ENCODE peak calls at places on chromosome 21, in six cellular contexts. One of them, this sample, is unnamed.

GRCh38 chr21:34018185-34018584 is 55.2 kb upstream of the MRPS6 start:
- DNase-seq in fibroblast of lung: no peak
- DNase-seq in RPMI8226: peak; percentile 48
- DNase-seq in NCI-H1417: no peak
- DNase-seq in IMR-90: no peak
- DNase-seq in EL: no peak
- DNase-seq in this sample: no peak

GRCh38 chr21:36803801-36804452 is 105.0 kb downstream of the SIM2 start:
- DNase-seq in EL: no peak
- DNase-seq in IMR-90: no peak
- DNase-seq in RPMI8226: no peak
- DNase-seq in fibroblast of lung: no peak
- DNase-seq in NCI-H1417: no peak
- DNase-seq in this sample: peak; percentile 88

GRCh38 chr21:32030146-32030652 is 157.4 kb downstream of the HUNK start:
- DNase-seq in EL: no peak
- DNase-seq in fibroblast of lung: no peak
- DNase-seq in RPMI8226: no peak
- DNase-seq in IMR-90: no peak
- DNase-seq in NCI-H1417: no peak
- DNase-seq in this sample: no peak

GRCh38 chr21:29656504-29657227 is 283.1 kb downstream of the GRIK1 start:
- DNase-seq in RPMI8226: no peak
- DNase-seq in NCI-H1417: no peak
- DNase-seq in IMR-90: peak; percentile 85
- DNase-seq in fibroblast of lung: peak; percentile 78
- DNase-seq in EL: peak; percentile 74
- DNase-seq in this sample: peak; percentile 89

GRCh38 chr21:27649323-27649722 is 682.4 kb upstream of the ADAMTS5 start:
- DNase-seq in RPMI8226: no peak
- DNase-seq in fibroblast of lung: peak; percentile 83
- DNase-seq in EL: peak; percentile 90
- DNase-seq in IMR-90: peak; percentile 97
- DNase-seq in NCI-H1417: no peak
- DNase-seq in this sample: no peak

GRCh38 chr21:26469789-26470188 is 103.3 kb downstream of the CYYR1 start:
- DNase-seq in RPMI8226: no peak
- DNase-seq in NCI-H1417: no peak
- DNase-seq in EL: peak; percentile 65
- DNase-seq in fibroblast of lung: peak; percentile 93
- DNase-seq in IMR-90: peak; percentile 50
- DNase-seq in this sample: no peak

GRCh38 chr21:44054710-44055109 is 42.6 kb downstream of the TRAPPC10 start:
- DNase-seq in EL: peak; percentile 13
- DNase-seq in IMR-90: peak; percentile 56
- DNase-seq in RPMI8226: no peak
- DNase-seq in fibroblast of lung: peak; percentile 18
- DNase-seq in NCI-H1417: no peak
- DNase-seq in this sample: peak; percentile 88

GRCh38 chr21:35222541-35222941 is 173.4 kb upstream of the RUNX1 start:
- DNase-seq in NCI-H1417: no peak
- DNase-seq in RPMI8226: peak; percentile 90
- DNase-seq in IMR-90: no peak
- DNase-seq in fibroblast of lung: no peak
- DNase-seq in EL: no peak
- DNase-seq in this sample: no peak

GRCh38 chr21:15520811-15521643 is 208.8 kb upstream of the USP25 start:
- DNase-seq in RPMI8226: no peak
- DNase-seq in EL: peak; percentile 11
- DNase-seq in fibroblast of lung: no peak
- DNase-seq in IMR-90: peak; percentile 0
- DNase-seq in NCI-H1417: no peak
- DNase-seq in this sample: no peak

GRCh38 chr21:32048353-32048752 is 175.5 kb downstream of the HUNK start:
- DNase-seq in fibroblast of lung: no peak
- DNase-seq in IMR-90: no peak
- DNase-seq in EL: no peak
- DNase-seq in NCI-H1417: no peak
- DNase-seq in RPMI8226: no peak
- DNase-seq in this sample: peak; percentile 16

GRCh38 chr21:38954450-38955059 is 148.8 kb downstream of the ETS2 start:
- DNase-seq in NCI-H1417: peak; percentile 47
- DNase-seq in RPMI8226: peak; percentile 66
- DNase-seq in fibroblast of lung: no peak
- DNase-seq in IMR-90: no peak
- DNase-seq in EL: no peak
- DNase-seq in this sample: no peak

GRCh38 chr21:39020751-39021474 is 162.3 kb downstream of the PSMG1 start:
- DNase-seq in IMR-90: peak; percentile 74
- DNase-seq in RPMI8226: no peak
- DNase-seq in EL: peak; percentile 92
- DNase-seq in NCI-H1417: no peak
- DNase-seq in fibroblast of lung: peak; percentile 85
- DNase-seq in this sample: peak; percentile 69

GRCh38 chr21:24188511-24188910 is 1418.8 kb downstream of the MRPL39 start:
- DNase-seq in fibroblast of lung: peak; percentile 9
- DNase-seq in IMR-90: peak; percentile 57
- DNase-seq in RPMI8226: no peak
- DNase-seq in EL: no peak
- DNase-seq in NCI-H1417: no peak
- DNase-seq in this sample: no peak

GRCh38 chr21:36428789-36429671 is 43.8 kb downstream of the CHAF1B start:
- DNase-seq in IMR-90: no peak
- DNase-seq in fibroblast of lung: peak; percentile 14
- DNase-seq in NCI-H1417: peak; percentile 7
- DNase-seq in EL: no peak
- DNase-seq in RPMI8226: no peak
- DNase-seq in this sample: peak; percentile 73

GRCh38 chr21:26119906-26120305 is 50.7 kb downstream of the APP start:
- DNase-seq in RPMI8226: no peak
- DNase-seq in IMR-90: no peak
- DNase-seq in EL: no peak
- DNase-seq in fibroblast of lung: no peak
- DNase-seq in NCI-H1417: no peak
- DNase-seq in this sample: no peak

GRCh38 chr21:36260802-36261201 is 59.2 kb upstream of the MORC3 start:
- DNase-seq in NCI-H1417: no peak
- DNase-seq in EL: no peak
- DNase-seq in IMR-90: no peak
- DNase-seq in RPMI8226: no peak
- DNase-seq in fibroblast of lung: no peak
- DNase-seq in this sample: no peak

GRCh38 chr21:33987461-33987860 is 71.9 kb upstream of the ATP5PO start:
- DNase-seq in NCI-H1417: no peak
- DNase-seq in RPMI8226: no peak
- DNase-seq in fibroblast of lung: no peak
- DNase-seq in IMR-90: no peak
- DNase-seq in EL: no peak
- DNase-seq in this sample: no peak

GRCh38 chr21:35458406-35458805 is 409.3 kb upstream of the RUNX1 start:
- DNase-seq in IMR-90: no peak
- DNase-seq in NCI-H1417: no peak
- DNase-seq in RPMI8226: no peak
- DNase-seq in fibroblast of lung: no peak
- DNase-seq in EL: no peak
- DNase-seq in this sample: no peak

GRCh38 chr21:38957575-38958340 is 152.0 kb downstream of the ETS2 start:
- DNase-seq in EL: no peak
- DNase-seq in IMR-90: no peak
- DNase-seq in NCI-H1417: peak; percentile 57
- DNase-seq in fibroblast of lung: no peak
- DNase-seq in RPMI8226: no peak
- DNase-seq in this sample: no peak

GRCh38 chr21:44295163-44295601 is 4.7 kb upstream of the PFKL start:
- DNase-seq in NCI-H1417: no peak
- DNase-seq in RPMI8226: no peak
- DNase-seq in EL: no peak
- DNase-seq in fibroblast of lung: no peak
- DNase-seq in IMR-90: no peak
- DNase-seq in this sample: peak; percentile 51

GRCh38 chr21:42000908-42001307 is 9.3 kb downstream of the ZBTB21 start:
- DNase-seq in RPMI8226: no peak
- DNase-seq in NCI-H1417: no peak
- DNase-seq in EL: no peak
- DNase-seq in IMR-90: no peak
- DNase-seq in fibroblast of lung: no peak
- DNase-seq in this sample: no peak

GRCh38 chr21:25934771-25935224 is 200.0 kb downstream of the GABPA start:
- DNase-seq in NCI-H1417: no peak
- DNase-seq in EL: peak; percentile 93
- DNase-seq in fibroblast of lung: peak; percentile 97
- DNase-seq in IMR-90: peak; percentile 99
- DNase-seq in RPMI8226: no peak
- DNase-seq in this sample: peak; percentile 80

GRCh38 chr21:43372663-43373386 is 54.1 kb downstream of the SIK1 start:
- DNase-seq in RPMI8226: no peak
- DNase-seq in fibroblast of lung: no peak
- DNase-seq in EL: no peak
- DNase-seq in IMR-90: no peak
- DNase-seq in NCI-H1417: no peak
- DNase-seq in this sample: no peak

GRCh38 chr21:26028183-26028582 is 142.4 kb downstream of the APP start:
- DNase-seq in IMR-90: no peak
- DNase-seq in RPMI8226: no peak
- DNase-seq in fibroblast of lung: no peak
- DNase-seq in EL: no peak
- DNase-seq in NCI-H1417: no peak
- DNase-seq in this sample: no peak

GRCh38 chr21:17903029-17903806 is 84.1 kb upstream of the C21orf91 start:
- DNase-seq in NCI-H1417: peak; percentile 78
- DNase-seq in fibroblast of lung: peak; percentile 73
- DNase-seq in RPMI8226: peak; percentile 55
- DNase-seq in IMR-90: peak; percentile 49
- DNase-seq in EL: peak; percentile 21
- DNase-seq in this sample: peak; percentile 19